ENCODE peak calls at places on chromosome 9, in eight cellular contexts. Y, Q, L, K, H, N, W and F are unnamed samples.

GRCh38 chr9:77909306-77909705 is 122.3 kb downstream of the GNAQ start:
- DNase-seq in N (no peak), L (no peak), H (no peak), K (no peak), Q (no peak), W (no peak), Y (no peak), F (no peak)

GRCh38 chr9:73176450-73176875 is 24.8 kb downstream of the ANXA1 start:
- DNase-seq in L (no peak), H (no peak), K (peak), Y (no peak), Q (peak), N (no peak), W (no peak), F (no peak)

GRCh38 chr9:6426117-6426516 is 13.1 kb downstream of the UHRF2 start:
- DNase-seq in W (no peak), K (no peak), Y (no peak), H (no peak), N (no peak), L (no peak), Q (peak), F (no peak)

GRCh38 chr9:134629586-134630392 is 11.8 kb upstream of the COL5A1 start:
- DNase-seq in Y (peak), L (no peak), W (peak), Q (no peak), K (no peak), N (no peak), H (no peak), F (no peak)

GRCh38 chr9:133873006-133873780 is 118.9 kb downstream of the VAV2 start:
- DNase-seq in N (no peak), W (no peak), Y (no peak), K (no peak), L (peak), H (no peak), Q (no peak), F (no peak)

GRCh38 chr9:123473226-123473625 is 117.2 kb downstream of the CRB2 start:
- DNase-seq in W (peak), Q (peak), Y (no peak), L (no peak), N (no peak), H (peak), K (no peak), F (no peak)

GRCh38 chr9:86099695-86100364 is 472 bp upstream of the GOLM1 start:
- DNase-seq in H (peak), Y (peak), L (peak), W (no peak), K (peak), N (no peak), Q (peak), F (peak)

GRCh38 chr9:112921549-112921948 is 30.9 kb upstream of the SLC46A2 start:
- DNase-seq in Q (peak), L (peak), H (peak), W (peak), K (peak), Y (peak), N (no peak), F (peak)

GRCh38 chr9:121714075-121714705 is 62.8 kb downstream of the DAB2IP start:
- DNase-seq in W (no peak), N (no peak), Q (no peak), H (no peak), Y (no peak), K (no peak), L (no peak), F (no peak)

GRCh38 chr9:129222691-129223218 is 44.7 kb upstream of the IER5L start:
- DNase-seq in Y (no peak), W (no peak), Q (no peak), K (no peak), L (no peak), N (no peak), H (no peak), F (no peak)

GRCh38 chr9:85738509-85738908 is 3.2 kb downstream of the AGTPBP1 start:
- DNase-seq in N (no peak), Y (no peak), L (no peak), H (no peak), K (no peak), W (no peak), Q (no peak), F (no peak)

GRCh38 chr9:33813712-33814641 is 3.0 kb upstream of the UBE2R2 start:
- DNase-seq in W (no peak), K (peak), N (no peak), L (peak), Q (peak), Y (peak), H (no peak), F (no peak)

GRCh38 chr9:22044583-22044982 is 35.5 kb upstream of the CDKN2B start:
- DNase-seq in Q (peak), L (no peak), H (no peak), N (no peak), Y (no peak), W (no peak), K (no peak), F (no peak)